ENCODE peak calls at places on chromosomes 13 and 19, in seven cellular contexts. O, P, U, I, C, H and Z are unnamed samples. For H3K27me3, the result is how much of the 10 kb centered on the place peaks cover.

GRCh38 chr13:73244486-73244885 is 185.7 kb downstream of the KLF5 start:
- DNase-seq in I (no peak), P (no peak), O (no peak), U (no peak), C (no peak), H (no peak), Z (no peak)

GRCh38 chr13:99721606-99722384 is 220.5 kb downstream of the TM9SF2 start:
- DNase-seq in P (no peak), U (no peak), I (no peak), C (no peak), O (no peak), H (peak), Z (no peak)

GRCh38 chr13:44220948-44221347 is 152.7 kb upstream of the SERP2 start:
- DNase-seq in U (no peak), I (no peak), O (no peak), P (no peak), H (no peak), C (no peak), Z (no peak)

GRCh38 chr13:42395066-42395821 is 123.3 kb downstream of the AKAP11 start:
- DNase-seq in P (no peak), O (no peak), I (no peak), C (no peak), H (no peak), U (no peak), Z (no peak)

GRCh38 chr19:45471866-45472556 is 4.2 kb downstream of the FOSB start:
- DNase-seq in C (no peak), O (peak), U (no peak), P (no peak), I (no peak), H (no peak), Z (no peak)

GRCh38 chr13:110388141-110388943 is 81.3 kb downstream of the COL4A2 start:
- DNase-seq in U (peak), O (peak), H (no peak), P (no peak), C (no peak), I (peak), Z (peak)

GRCh38 chr19:12090807-12091206 is 26.3 kb downstream of the ZNF844 start:
- DNase-seq in P (peak), C (peak), O (peak), H (no peak), I (peak), U (peak), Z (peak)

GRCh38 chr13:80256352-80256932 is 84.5 kb downstream of the SPRY2 start:
- DNase-seq in C (no peak), I (no peak), P (no peak), U (no peak), O (no peak), H (no peak), Z (no peak)

GRCh38 chr19:2296141-2296540 is 11.8 kb downstream of the LINGO3 start:
- DNase-seq in O (no peak), U (no peak), I (no peak), H (no peak), C (no peak), P (no peak), Z (no peak)

GRCh38 chr13:26019881-26020535 is 31.8 kb downstream of the SHISA2 start:
- DNase-seq in C (no peak), U (peak), P (no peak), O (no peak), I (no peak), H (no peak), Z (no peak)

GRCh38 chr13:94332360-94333040 is 147.0 kb downstream of the DCT start:
- DNase-seq in H (no peak), U (peak), O (no peak), I (no peak), C (no peak), P (no peak), Z (no peak)

GRCh38 chr19:35128398-35129057 is 6.3 kb downstream of the LGI4 start:
- DNase-seq in H (no peak), P (no peak), I (no peak), O (no peak), U (no peak), C (no peak), Z (no peak)

GRCh38 chr19:1833540-1833939 is 14.7 kb downstream of the REXO1 start:
- DNase-seq in P (no peak), I (no peak), U (no peak), O (no peak), C (no peak), H (no peak), Z (no peak)

GRCh38 chr19:12733369-12733896 is 1.1 kb downstream of the TRIR start:
- DNase-seq in I (peak), O (no peak), U (peak), H (no peak), C (no peak), P (no peak), Z (peak)

GRCh38 chr13:48078251-48078656 is 16.6 kb downstream of the MED4 start:
- DNase-seq in C (no peak), P (no peak), O (no peak), I (peak), U (no peak), H (no peak), Z (peak)

GRCh38 chr19:815079-815774 is 6.5 kb downstream of the PLPPR3 start:
- DNase-seq in U (no peak), C (no peak), O (no peak), H (peak), I (no peak), P (no peak), Z (peak)

GRCh38 chr13:113086991-113087922 is 18.3 kb upstream of the F7 start:
- DNase-seq in H (no peak), O (no peak), P (peak), I (no peak), C (no peak), U (no peak), Z (no peak)

GRCh38 chr13:89455741-89456140 is 1784.6 kb downstream of the SLITRK5 start:
- DNase-seq in O (no peak), I (peak), C (no peak), P (no peak), H (no peak), U (no peak), Z (no peak)

GRCh38 chr13:108915634-108916497 is 286.5 kb downstream of the MYO16 start:
- DNase-seq in P (peak), O (peak), U (peak), H (peak), I (peak), C (peak), Z (peak)

GRCh38 chr13:98582947-98583346 is 6.0 kb upstream of the STK24 start:
- DNase-seq in H (no peak), O (no peak), P (no peak), U (no peak), C (no peak), I (peak), Z (no peak)

GRCh38 chr13:98584668-98585397 is 7.9 kb upstream of the STK24 start:
- DNase-seq in O (no peak), C (no peak), U (no peak), P (no peak), I (peak), H (no peak), Z (no peak)

GRCh38 chr13:98581377-98581776 is 4.5 kb upstream of the STK24 start:
- DNase-seq in H (no peak), C (no peak), I (no peak), P (no peak), U (no peak), O (no peak), Z (no peak)

GRCh38 chr13:98580420-98580819 is 3.5 kb upstream of the STK24 start:
- DNase-seq in O (no peak), U (no peak), P (no peak), H (no peak), I (no peak), C (no peak), Z (no peak)

DNA sequence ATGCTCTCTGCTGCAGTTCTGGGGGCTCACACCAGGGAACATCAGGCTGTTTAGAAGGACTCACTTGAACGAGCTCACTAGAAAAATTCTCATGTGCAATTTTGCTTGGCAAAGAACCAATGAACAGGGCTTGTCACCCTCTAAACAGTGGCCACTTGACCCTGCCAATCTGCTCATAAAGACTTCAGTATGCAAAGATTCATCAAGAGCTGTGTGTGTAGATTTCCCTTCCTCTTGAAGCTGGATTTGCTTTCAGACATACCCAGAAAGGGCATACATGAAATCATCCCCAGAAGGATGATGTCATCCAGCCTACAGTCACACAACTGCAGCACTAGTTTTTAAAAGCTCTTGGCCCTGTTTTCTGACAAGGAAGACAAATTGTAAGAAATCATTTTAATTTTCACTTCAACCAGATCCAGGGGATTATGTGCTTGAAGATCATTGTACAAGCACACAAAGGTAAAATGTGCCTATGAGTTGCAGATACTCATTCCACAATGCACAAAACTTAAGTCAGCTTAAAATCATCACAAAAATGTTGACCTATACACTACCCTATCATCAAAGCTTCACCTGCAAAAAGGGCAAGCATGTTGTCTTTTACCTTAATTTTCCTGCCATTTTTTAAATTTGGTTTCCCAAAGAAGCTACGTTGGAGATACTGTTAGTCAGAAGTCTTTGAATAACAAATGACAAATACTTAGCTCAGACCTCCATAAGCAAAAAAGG is 5.2 kb upstream of the STK24 start:
- DNase-seq in O (no peak), P (no peak), U (peak), C (peak), I (peak), H (no peak), Z (no peak)
- H3K27ac ChIP-seq in O (peak), P (no peak), U (peak), C (peak), I (peak), H (peak), Z (peak)

GRCh38 chr19:30552593-30552992 is 180.4 kb downstream of the ZNF536 start:
- DNase-seq in H (no peak), P (no peak), U (no peak), C (no peak), O (no peak), I (no peak), Z (no peak)
- H3K27me3 ChIP-seq in H (under half), P (under half), U (under half), C (under half), O (under half), I (under half), Z (under half)

DNA sequence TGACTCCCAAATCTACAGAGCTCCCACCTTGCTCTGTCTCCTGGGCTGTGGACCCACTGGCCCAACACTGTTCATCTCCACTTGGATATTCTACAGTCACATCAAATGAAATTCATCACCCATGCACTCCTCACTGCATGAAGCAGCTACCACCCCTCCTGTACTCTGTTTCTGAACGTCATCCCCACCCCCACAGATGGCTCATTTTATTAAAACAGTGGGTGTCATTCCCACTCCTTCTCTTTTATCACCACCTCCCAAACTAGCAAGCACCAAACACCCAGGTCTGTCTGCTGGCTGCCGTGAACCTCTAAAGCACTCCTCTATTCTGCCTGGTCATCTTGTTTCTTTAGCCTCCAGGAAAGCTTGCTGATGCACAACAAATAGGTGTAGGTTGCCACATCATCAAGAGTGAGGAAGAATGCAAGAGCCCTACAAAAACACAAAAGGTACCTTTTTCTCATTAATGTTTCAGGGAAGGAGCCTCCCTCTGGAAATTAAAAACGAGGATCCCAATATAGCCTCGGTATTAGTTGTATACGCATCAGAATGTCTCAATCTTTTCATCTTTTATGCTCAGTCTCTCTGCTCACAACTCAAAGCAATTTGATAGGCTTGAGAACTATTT is 91.8 kb downstream of the MIPEP start:
- DNase-seq in H (no peak), I (no peak), C (no peak), P (no peak), O (no peak), U (no peak), Z (no peak)
- H3K27ac ChIP-seq in H (no peak), I (no peak), C (no peak), P (no peak), O (no peak), U (peak), Z (no peak)

GRCh38 chr19:17871032-17871877 is 490 bp upstream of the SLC5A5 start:
- DNase-seq in O (no peak), U (no peak), I (no peak), C (no peak), P (no peak), H (no peak), Z (no peak)
- H3K27me3 ChIP-seq in O (under half), U (half or more), I (under half), C (under half), P (half or more), H (half or more), Z (under half)